ENCODE peak calls at places on chromosomes 5 and 9, in eight cellular contexts. E is colonic mucosa, V is GM23248, B is HCT116, F is lower lobe of right lung, X is endodermal cell, Q is SJSA1, T is mammary epithelial cell. A is an unnamed sample. For H3K4me1 and H3K36me3, the result is how much of the 10 kb centered on the place peaks cover.

GRCh38 chr9:134185536-134186011 is 21.2 kb upstream of the RNU6ATAC start:
- DNase-seq in X (peak), Q (no peak), V (no peak), E (no peak), B (no peak), F (no peak), T (peak), A (no peak)

GRCh38 chr9:109520475-109521132 is 22.5 kb upstream of the PTPN3 start:
- DNase-seq in X (peak), V (peak), E (peak), Q (peak), B (peak), F (no peak), T (peak), A (peak)

GRCh38 chr5:173201636-173202265 is 33.3 kb downstream of the NKX2-5 start:
- DNase-seq in X (no peak), F (no peak), Q (peak), T (peak), E (no peak), V (peak), B (peak), A (no peak)

GRCh38 chr9:28329323-28329722 is 756.0 kb upstream of the C9orf72 start:
- DNase-seq in F (no peak), E (no peak), V (no peak), B (no peak), T (peak), Q (no peak), X (no peak), A (no peak)

GRCh38 chr5:55102345-55102744 is at the start of gene GZMA:
- DNase-seq in E (no peak), B (no peak), Q (no peak), F (no peak), V (no peak), X (no peak), T (no peak), A (no peak)

GRCh38 chr9:87601175-87601574 is 103.5 kb downstream of the DAPK1 start:
- DNase-seq in F (peak), Q (no peak), X (peak), B (no peak), T (no peak), V (no peak), E (peak), A (no peak)

GRCh38 chr5:104297076-104297475 is 734.5 kb upstream of the NUDT12 start:
- DNase-seq in T (no peak), F (no peak), V (no peak), X (no peak), E (no peak), B (peak), Q (no peak), A (no peak)

GRCh38 chr5:147901555-147901954 is 4.8 kb downstream of the C5orf46 start:
- DNase-seq in Q (peak), V (peak), X (no peak), F (no peak), E (no peak), B (no peak), T (no peak), A (no peak)

GRCh38 chr9:77586591-77586990 is 61.5 kb downstream of the GNA14 start:
- DNase-seq in E (no peak), V (no peak), F (no peak), Q (no peak), T (no peak), B (no peak), X (no peak), A (no peak)

GRCh38 chr9:137493163-137494103 is 34.3 kb upstream of the NSMF start:
- DNase-seq in V (no peak), T (no peak), E (no peak), X (no peak), Q (no peak), F (no peak), B (no peak), A (no peak)

GRCh38 chr5:1053391-1054017 is 44.9 kb downstream of the NKD2 start:
- DNase-seq in X (no peak), B (no peak), E (no peak), Q (no peak), T (no peak), F (no peak), V (no peak), A (no peak)

GRCh38 chr9:117957267-117957666 is 253.1 kb downstream of the TLR4 start:
- DNase-seq in T (peak), E (no peak), F (peak), V (no peak), Q (no peak), X (no peak), B (no peak), A (peak)

GRCh38 chr5:86143837-86144236 is 473.9 kb upstream of the COX7C start:
- DNase-seq in X (no peak), E (peak), V (no peak), Q (no peak), B (no peak), F (peak), T (no peak), A (no peak)

GRCh38 chr5:43209060-43209459 is 17.0 kb downstream of the NIM1K start:
- DNase-seq in E (no peak), B (no peak), F (no peak), V (no peak), T (no peak), Q (no peak), X (no peak), A (no peak)

GRCh38 chr9:124180557-124180956 is 77.2 kb upstream of the NEK6 start:
- DNase-seq in E (no peak), X (no peak), B (no peak), F (peak), V (peak), Q (no peak), T (no peak), A (no peak)

GRCh38 chr9:73611072-73611471 is 459.4 kb downstream of the ANXA1 start:
- DNase-seq in B (no peak), Q (no peak), F (no peak), T (no peak), V (no peak), E (no peak), X (no peak), A (no peak)

GRCh38 chr5:90529234-90529938 is at the start of gene LYSMD3:
- DNase-seq in E (peak), B (peak), F (peak), V (peak), X (peak), Q (peak), T (peak), A (peak)

GRCh38 chr5:68221488-68221887 is 5.9 kb downstream of the PIK3R1 start:
- DNase-seq in E (no peak), X (no peak), V (no peak), T (no peak), B (no peak), F (no peak), Q (no peak), A (no peak)

GRCh38 chr9:111481885-111482636 is 2.1 kb downstream of the ECPAS start:
- DNase-seq in F (no peak), B (no peak), V (peak), Q (no peak), T (peak), X (peak), E (peak), A (no peak)

GRCh38 chr9:95852059-95853032 is 23.1 kb upstream of the ERCC6L2 start:
- DNase-seq in F (no peak), T (peak), E (no peak), V (peak), Q (no peak), X (no peak), B (no peak), A (no peak)

GRCh38 chr9:133115604-133116345 is 5.3 kb downstream of the RALGDS start:
- DNase-seq in F (peak), X (no peak), T (no peak), B (no peak), E (no peak), V (peak), Q (no peak), A (no peak)

GRCh38 chr5:132444061-132444460 is 46.5 kb downstream of the IRF1 start:
- DNase-seq in V (no peak), Q (no peak), F (no peak), E (no peak), X (no peak), B (no peak), T (no peak), A (no peak)

GRCh38 chr5:139814191-139814601 is 18.6 kb downstream of the PSD2 start:
- DNase-seq in X (no peak), Q (no peak), F (peak), V (no peak), T (no peak), B (no peak), E (no peak), A (no peak)

GRCh38 chr5:18171684-18172083 is 537.4 kb downstream of the TAF11L14 start:
- DNase-seq in B (no peak), Q (no peak), F (no peak), V (no peak), X (no peak), E (no peak), T (no peak), A (no peak)

GRCh38 chr5:78705826-78706225 is 57.3 kb upstream of the LHFPL2 start:
- DNase-seq in V (no peak), X (no peak), E (no peak), Q (no peak), F (no peak), B (no peak), T (peak), A (no peak)

GRCh38 chr9:134442486-134443168 is 116.4 kb downstream of the RXRA start:
- DNase-seq in F (no peak), T (no peak), B (no peak), E (no peak), Q (no peak), X (no peak), V (peak), A (no peak)

GRCh38 chr5:18745591-18745987 is 1111.3 kb downstream of the TAF11L14 start:
- DNase-seq in V (no peak), T (no peak), F (no peak), B (no peak), E (no peak), Q (no peak), X (no peak), A (no peak)

GRCh38 chr5:148381906-148382305 is 1.9 kb upstream of the FBXO38 start:
- DNase-seq in V (no peak), E (no peak), F (no peak), Q (no peak), B (no peak), T (peak), X (no peak), A (no peak)

GRCh38 chr5:95839658-95840057 is 17.1 kb upstream of the GLRX start:
- DNase-seq in B (no peak), V (no peak), F (no peak), E (no peak), X (no peak), T (no peak), Q (no peak), A (no peak)
- H3K4me1 ChIP-seq in B (under half), V (under half), F (half or more), E (under half), X (under half), T (under half), Q (under half), A (under half)

DNA sequence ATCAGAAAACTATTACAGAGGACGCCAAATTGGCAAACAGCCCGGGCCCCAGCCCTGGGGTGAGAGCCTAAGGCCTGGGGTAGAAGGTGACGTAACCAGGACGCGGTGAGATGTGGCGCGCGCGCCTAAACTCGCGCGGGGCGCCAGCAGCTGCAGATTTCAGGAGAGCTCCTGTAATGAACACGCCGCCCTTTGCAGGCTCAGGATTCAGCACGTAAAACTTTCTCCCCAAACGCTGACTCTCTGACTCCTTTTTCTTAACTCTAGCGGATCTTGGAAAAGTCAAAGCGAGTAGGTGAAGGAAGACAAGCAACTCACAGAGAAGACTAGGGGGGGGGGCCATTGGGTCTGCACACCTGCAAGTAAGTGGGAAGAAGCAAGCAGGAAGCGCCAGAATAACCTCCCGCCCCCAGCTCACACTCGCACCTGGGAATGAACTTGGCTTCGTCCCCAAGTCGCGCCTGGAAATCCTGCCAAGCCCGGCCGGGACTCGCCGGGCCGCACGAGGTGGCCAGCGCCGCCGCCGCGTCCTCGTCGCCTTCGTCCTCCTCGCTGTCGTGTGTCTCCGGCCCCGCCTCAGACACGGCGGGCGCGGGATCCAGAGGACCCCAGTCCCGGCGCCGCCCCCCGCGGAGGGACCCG is 810 bp downstream of the RASEF start:
- DNase-seq in B (no peak), T (peak), X (peak), Q (no peak), E (peak), V (peak), F (peak), A (peak)
- H3K4me3 ChIP-seq in B (no peak), T (peak), X (peak), Q (peak), E (peak), V (peak), F (peak), A (peak)

DNA sequence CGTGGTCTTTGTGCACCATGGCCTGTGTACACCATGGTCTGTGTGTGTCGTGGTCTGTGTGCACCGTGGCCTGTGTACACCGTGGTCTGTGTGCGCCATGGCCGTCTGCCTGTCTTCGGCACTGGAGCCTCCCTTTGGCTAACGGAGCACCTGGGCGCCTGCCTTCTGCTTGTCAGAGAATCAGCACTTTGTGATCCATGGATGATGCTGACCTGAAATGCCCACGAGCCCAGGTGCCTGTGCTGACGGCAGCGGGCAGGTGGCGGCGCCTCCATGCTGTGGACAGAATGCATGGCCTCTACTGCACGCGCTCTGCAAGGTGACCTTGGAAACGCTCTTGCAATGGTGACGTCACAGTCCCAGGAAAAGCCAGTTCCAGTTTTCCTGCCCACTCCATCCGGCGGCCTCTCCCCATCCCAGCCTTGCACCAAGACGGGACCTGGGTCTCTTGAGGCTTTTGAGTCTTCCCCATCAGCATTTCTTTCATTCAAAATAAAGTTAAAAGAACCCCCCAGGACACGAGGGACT is 14.6 kb downstream of the LCN9 start:
- DNase-seq in X (no peak), F (no peak), E (no peak), V (no peak), T (no peak), B (no peak), Q (no peak), A (no peak)
- H3K36me3 ChIP-seq in X (under half), F (under half), E (under half), V (under half), T (under half), B (under half), Q (under half), A (under half)

DNA sequence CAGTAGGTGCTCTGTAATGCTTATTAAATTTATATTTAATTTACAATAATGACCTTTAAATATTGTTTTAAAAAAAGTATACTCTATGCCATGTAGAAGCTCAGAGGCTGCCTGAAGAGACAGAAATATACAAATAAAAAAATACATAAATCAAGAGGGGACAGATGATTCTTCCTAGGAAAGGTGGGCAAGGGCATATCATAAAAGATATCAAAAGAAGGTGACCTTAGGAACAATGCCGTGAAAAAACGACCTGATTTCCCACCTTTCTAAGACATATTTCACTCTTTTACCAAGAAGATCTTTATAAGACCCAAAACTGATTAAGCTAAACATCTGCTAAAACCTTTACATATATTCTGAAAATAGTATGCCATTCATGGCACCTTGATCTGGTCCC is 128.9 kb downstream of the NFIB start:
- DNase-seq in E (no peak), V (no peak), F (no peak), B (no peak), T (no peak), X (no peak), Q (no peak), A (no peak)
- H3K4me1 ChIP-seq in E (under half), V (under half), F (under half), B (under half), T (half or more), X (under half), Q (under half), A (under half)

DNA sequence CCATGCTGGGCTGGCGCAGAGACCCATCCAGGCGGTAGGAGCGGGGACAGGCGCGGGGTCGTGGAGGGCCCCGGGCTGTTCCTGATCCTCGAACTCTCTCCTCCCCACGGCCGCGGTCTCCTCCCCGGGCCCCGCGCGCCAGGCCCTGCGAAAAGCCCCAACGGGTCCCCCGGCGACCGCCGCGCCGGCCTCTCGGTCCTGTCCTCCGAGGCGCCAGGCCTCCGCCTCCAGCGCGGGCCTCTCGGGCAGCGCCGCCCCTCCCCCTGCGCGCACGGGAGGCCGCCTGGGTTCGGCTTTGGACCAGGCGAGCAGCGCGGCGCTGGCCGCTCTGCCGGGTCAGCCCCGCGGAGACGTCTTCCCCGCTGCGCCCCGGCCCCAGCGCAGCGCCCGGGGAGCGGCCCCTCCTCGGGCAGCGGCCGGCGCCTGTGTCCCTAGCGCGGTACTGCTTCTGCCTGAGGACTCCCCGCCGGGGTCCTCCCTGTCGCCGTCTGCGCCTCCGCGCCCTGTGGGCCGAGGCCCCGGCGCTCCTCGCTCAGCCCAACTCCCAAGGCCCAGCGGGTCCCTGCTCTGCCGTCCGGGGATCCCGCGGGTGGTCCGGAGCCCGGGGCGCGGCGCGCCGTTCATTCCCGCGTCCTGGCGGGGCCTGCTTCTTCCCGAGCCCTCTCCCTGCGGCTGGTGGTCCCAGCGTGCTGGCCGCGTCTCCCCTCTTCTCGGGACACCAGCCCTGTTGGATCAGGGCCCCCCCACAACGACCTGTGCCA is 13.4 kb downstream of the COL23A1 start:
- DNase-seq in E (no peak), V (no peak), Q (peak), F (no peak), B (no peak), X (peak), T (no peak), A (no peak)
- H3K4me3 ChIP-seq in E (no peak), V (no peak), Q (no peak), F (peak), B (no peak), X (peak), T (no peak), A (peak)